ENCODE peak calls at places on chromosomes 12 and 14, in ten cellular contexts. One of them, this sample, is unnamed.

GRCh38 chr12:54933381-54933780 is 51.2 kb downstream of the TESPA1 start:
- DNase-seq in prostate gland: no peak
- DNase-seq in spleen: no peak
- DNase-seq in K562: no peak
- DNase-seq in upper lobe of left lung: no peak
- DNase-seq in stomach: no peak
- DNase-seq in GM12878: peak
- DNase-seq in endothelial cell of umbilical vein: no peak
- DNase-seq in HepG2: no peak
- DNase-seq in sigmoid colon: no peak
- DNase-seq in this sample: no peak

GRCh38 chr12:4438834-4439596 is 6.6 kb downstream of the FGF6 start:
- DNase-seq in spleen: no peak
- DNase-seq in stomach: no peak
- DNase-seq in prostate gland: peak
- DNase-seq in K562: no peak
- DNase-seq in endothelial cell of umbilical vein: no peak
- DNase-seq in upper lobe of left lung: no peak
- DNase-seq in sigmoid colon: no peak
- DNase-seq in GM12878: no peak
- DNase-seq in HepG2: no peak
- DNase-seq in this sample: no peak

GRCh38 chr12:123660328-123660727 is 10.6 kb upstream of the TCTN2 start:
- DNase-seq in spleen: no peak
- DNase-seq in endothelial cell of umbilical vein: no peak
- DNase-seq in GM12878: no peak
- DNase-seq in stomach: no peak
- DNase-seq in HepG2: no peak
- DNase-seq in upper lobe of left lung: no peak
- DNase-seq in sigmoid colon: no peak
- DNase-seq in prostate gland: no peak
- DNase-seq in K562: no peak
- DNase-seq in this sample: no peak

GRCh38 chr14:68144051-68144681 is 324.6 kb downstream of the RAD51B start:
- DNase-seq in prostate gland: peak
- DNase-seq in spleen: no peak
- DNase-seq in K562: no peak
- DNase-seq in HepG2: peak
- DNase-seq in stomach: no peak
- DNase-seq in GM12878: no peak
- DNase-seq in endothelial cell of umbilical vein: peak
- DNase-seq in sigmoid colon: peak
- DNase-seq in upper lobe of left lung: no peak
- DNase-seq in this sample: peak

GRCh38 chr12:114213055-114213561 is 192.8 kb downstream of the TBX5 start:
- DNase-seq in prostate gland: no peak
- DNase-seq in GM12878: no peak
- DNase-seq in K562: peak
- DNase-seq in endothelial cell of umbilical vein: no peak
- DNase-seq in sigmoid colon: no peak
- DNase-seq in HepG2: no peak
- DNase-seq in spleen: no peak
- DNase-seq in upper lobe of left lung: no peak
- DNase-seq in stomach: no peak
- DNase-seq in this sample: no peak

GRCh38 chr14:92565718-92566115 is 52.1 kb downstream of the RIN3 start:
- DNase-seq in prostate gland: no peak
- DNase-seq in stomach: no peak
- DNase-seq in HepG2: no peak
- DNase-seq in endothelial cell of umbilical vein: no peak
- DNase-seq in GM12878: no peak
- DNase-seq in sigmoid colon: no peak
- DNase-seq in K562: no peak
- DNase-seq in upper lobe of left lung: no peak
- DNase-seq in spleen: no peak
- DNase-seq in this sample: no peak

GRCh38 chr12:107884769-107885694 is 110.5 kb downstream of the ASCL4 start:
- DNase-seq in upper lobe of left lung: no peak
- DNase-seq in HepG2: peak
- DNase-seq in prostate gland: peak
- DNase-seq in stomach: peak
- DNase-seq in GM12878: no peak
- DNase-seq in K562: peak
- DNase-seq in endothelial cell of umbilical vein: peak
- DNase-seq in sigmoid colon: peak
- DNase-seq in spleen: no peak
- DNase-seq in this sample: peak

GRCh38 chr14:33956640-33957039 is 5.8 kb upstream of the EGLN3 start:
- DNase-seq in GM12878: peak
- DNase-seq in prostate gland: no peak
- DNase-seq in sigmoid colon: no peak
- DNase-seq in endothelial cell of umbilical vein: no peak
- DNase-seq in HepG2: no peak
- DNase-seq in stomach: no peak
- DNase-seq in K562: no peak
- DNase-seq in spleen: no peak
- DNase-seq in upper lobe of left lung: no peak
- DNase-seq in this sample: no peak

GRCh38 chr12:26830358-26830757 is 2.6 kb downstream of the ITPR2 start:
- DNase-seq in sigmoid colon: no peak
- DNase-seq in spleen: no peak
- DNase-seq in stomach: no peak
- DNase-seq in K562: no peak
- DNase-seq in GM12878: no peak
- DNase-seq in prostate gland: no peak
- DNase-seq in endothelial cell of umbilical vein: no peak
- DNase-seq in HepG2: no peak
- DNase-seq in upper lobe of left lung: no peak
- DNase-seq in this sample: no peak

GRCh38 chr12:26830783-26831601 is 2.0 kb downstream of the ITPR2 start:
- DNase-seq in spleen: no peak
- DNase-seq in K562: no peak
- DNase-seq in HepG2: no peak
- DNase-seq in stomach: no peak
- DNase-seq in GM12878: no peak
- DNase-seq in upper lobe of left lung: no peak
- DNase-seq in prostate gland: no peak
- DNase-seq in sigmoid colon: no peak
- DNase-seq in endothelial cell of umbilical vein: peak
- DNase-seq in this sample: no peak

GRCh38 chr12:26832817-26833691 is at the start of gene ITPR2:
- DNase-seq in spleen: peak
- DNase-seq in endothelial cell of umbilical vein: peak
- DNase-seq in sigmoid colon: peak
- DNase-seq in K562: peak
- DNase-seq in HepG2: peak
- DNase-seq in stomach: peak
- DNase-seq in prostate gland: peak
- DNase-seq in GM12878: peak
- DNase-seq in upper lobe of left lung: peak
- DNase-seq in this sample: peak

GRCh38 chr12:26833692-26834168 is 736 bp upstream of the ITPR2 start:
- DNase-seq in GM12878: no peak
- DNase-seq in endothelial cell of umbilical vein: peak
- DNase-seq in upper lobe of left lung: peak
- DNase-seq in HepG2: no peak
- DNase-seq in spleen: peak
- DNase-seq in K562: peak
- DNase-seq in prostate gland: peak
- DNase-seq in stomach: peak
- DNase-seq in sigmoid colon: peak
- DNase-seq in this sample: peak

GRCh38 chr12:26831959-26832816 is 806 bp downstream of the ITPR2 start:
- DNase-seq in endothelial cell of umbilical vein: peak
- DNase-seq in HepG2: peak
- DNase-seq in spleen: peak
- DNase-seq in K562: peak
- DNase-seq in upper lobe of left lung: peak
- DNase-seq in sigmoid colon: peak
- DNase-seq in prostate gland: peak
- DNase-seq in stomach: peak
- DNase-seq in GM12878: no peak
- DNase-seq in this sample: peak
- TF ChIP-seq CTCF in endothelial cell of umbilical vein: no peak
- TF ChIP-seq CTCF in HepG2: peak
- TF ChIP-seq CTCF in spleen: no peak
- TF ChIP-seq CTCF in K562: no peak
- TF ChIP-seq CTCF in upper lobe of left lung: no peak
- TF ChIP-seq CTCF in sigmoid colon: no peak
- TF ChIP-seq CTCF in prostate gland: peak
- TF ChIP-seq CTCF in stomach: no peak
- TF ChIP-seq CTCF in GM12878: no peak
- TF ChIP-seq CTCF in this sample: no peak

GRCh38 chr14:99231181-99231849 is 40.7 kb downstream of the BCL11B start:
- DNase-seq in HepG2: no peak
- DNase-seq in K562: no peak
- DNase-seq in stomach: no peak
- DNase-seq in endothelial cell of umbilical vein: no peak
- DNase-seq in sigmoid colon: no peak
- DNase-seq in spleen: peak
- DNase-seq in upper lobe of left lung: peak
- DNase-seq in GM12878: no peak
- DNase-seq in prostate gland: no peak
- DNase-seq in this sample: no peak

GRCh38 chr14:99232406-99233214 is 39.4 kb downstream of the BCL11B start:
- DNase-seq in endothelial cell of umbilical vein: no peak
- DNase-seq in stomach: no peak
- DNase-seq in prostate gland: no peak
- DNase-seq in K562: no peak
- DNase-seq in sigmoid colon: no peak
- DNase-seq in HepG2: no peak
- DNase-seq in spleen: peak
- DNase-seq in GM12878: no peak
- DNase-seq in upper lobe of left lung: no peak
- DNase-seq in this sample: no peak

GRCh38 chr14:99230271-99231141 is 41.5 kb downstream of the BCL11B start:
- DNase-seq in upper lobe of left lung: no peak
- DNase-seq in K562: peak
- DNase-seq in spleen: peak
- DNase-seq in GM12878: no peak
- DNase-seq in prostate gland: peak
- DNase-seq in sigmoid colon: no peak
- DNase-seq in endothelial cell of umbilical vein: no peak
- DNase-seq in stomach: no peak
- DNase-seq in HepG2: no peak
- DNase-seq in this sample: peak

GRCh38 chr14:99233222-99234035 is 38.6 kb downstream of the BCL11B start:
- DNase-seq in sigmoid colon: no peak
- DNase-seq in K562: no peak
- DNase-seq in GM12878: no peak
- DNase-seq in prostate gland: no peak
- DNase-seq in HepG2: no peak
- DNase-seq in spleen: peak
- DNase-seq in endothelial cell of umbilical vein: no peak
- DNase-seq in stomach: no peak
- DNase-seq in upper lobe of left lung: no peak
- DNase-seq in this sample: no peak

GRCh38 chr14:99231850-99232401 is 40.1 kb downstream of the BCL11B start:
- DNase-seq in prostate gland: no peak
- DNase-seq in upper lobe of left lung: peak
- DNase-seq in endothelial cell of umbilical vein: no peak
- DNase-seq in sigmoid colon: no peak
- DNase-seq in stomach: no peak
- DNase-seq in HepG2: no peak
- DNase-seq in GM12878: no peak
- DNase-seq in spleen: peak
- DNase-seq in K562: no peak
- DNase-seq in this sample: no peak
- TF ChIP-seq POLR2AphosphoS5 in prostate gland: no peak
- TF ChIP-seq POLR2AphosphoS5 in upper lobe of left lung: no peak
- TF ChIP-seq POLR2AphosphoS5 in endothelial cell of umbilical vein: no peak
- TF ChIP-seq POLR2AphosphoS5 in sigmoid colon: no peak
- TF ChIP-seq POLR2AphosphoS5 in stomach: no peak
- TF ChIP-seq POLR2AphosphoS5 in HepG2: no peak
- TF ChIP-seq POLR2AphosphoS5 in GM12878: no peak
- TF ChIP-seq POLR2AphosphoS5 in spleen: no peak
- TF ChIP-seq POLR2AphosphoS5 in K562: no peak
- TF ChIP-seq POLR2AphosphoS5 in this sample: no peak

DNA sequence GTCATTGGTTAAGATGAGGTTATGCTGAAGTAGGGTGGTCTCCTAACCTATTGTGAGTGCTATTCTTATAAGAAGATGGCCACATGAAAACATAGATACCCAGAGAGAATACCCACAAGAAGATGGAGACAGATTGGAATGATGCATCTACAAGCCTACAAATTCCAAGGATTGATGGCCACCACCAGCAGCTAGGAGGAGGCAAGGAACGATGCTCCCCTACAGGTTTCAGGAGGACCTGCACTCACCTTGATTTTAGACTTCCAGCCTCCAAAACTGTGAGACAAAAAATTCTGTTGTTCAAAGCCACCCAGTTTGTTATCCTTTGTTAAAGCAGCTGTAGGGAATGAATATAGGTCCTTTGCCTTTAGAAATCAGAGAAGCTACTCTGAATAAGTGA is 227.4 kb downstream of the NEDD1 start:
- DNase-seq in upper lobe of left lung: no peak
- DNase-seq in GM12878: no peak
- DNase-seq in HepG2: no peak
- DNase-seq in stomach: no peak
- DNase-seq in spleen: no peak
- DNase-seq in endothelial cell of umbilical vein: no peak
- DNase-seq in K562: no peak
- DNase-seq in prostate gland: no peak
- DNase-seq in sigmoid colon: no peak
- DNase-seq in this sample: no peak
- TF ChIP-seq POLR2A in upper lobe of left lung: no peak
- TF ChIP-seq POLR2A in GM12878: no peak
- TF ChIP-seq POLR2A in HepG2: no peak
- TF ChIP-seq POLR2A in stomach: no peak
- TF ChIP-seq POLR2A in spleen: no peak
- TF ChIP-seq POLR2A in endothelial cell of umbilical vein: no peak
- TF ChIP-seq POLR2A in K562: no peak
- TF ChIP-seq POLR2A in prostate gland: no peak
- TF ChIP-seq POLR2A in sigmoid colon: no peak
- TF ChIP-seq POLR2A in this sample: no peak

GRCh38 chr12:76341436-76342030 is 6.7 kb downstream of the BBS10 start:
- DNase-seq in sigmoid colon: no peak
- DNase-seq in GM12878: no peak
- DNase-seq in upper lobe of left lung: no peak
- DNase-seq in HepG2: no peak
- DNase-seq in prostate gland: no peak
- DNase-seq in spleen: no peak
- DNase-seq in stomach: no peak
- DNase-seq in endothelial cell of umbilical vein: peak
- DNase-seq in K562: no peak
- DNase-seq in this sample: no peak

GRCh38 chr12:76345569-76345968 is 2.6 kb downstream of the BBS10 start:
- DNase-seq in K562: no peak
- DNase-seq in sigmoid colon: no peak
- DNase-seq in endothelial cell of umbilical vein: no peak
- DNase-seq in spleen: no peak
- DNase-seq in GM12878: no peak
- DNase-seq in HepG2: no peak
- DNase-seq in stomach: no peak
- DNase-seq in prostate gland: no peak
- DNase-seq in upper lobe of left lung: no peak
- DNase-seq in this sample: no peak

GRCh38 chr12:76348079-76348901 is at the start of gene BBS10:
- DNase-seq in spleen: peak
- DNase-seq in prostate gland: peak
- DNase-seq in sigmoid colon: peak
- DNase-seq in endothelial cell of umbilical vein: peak
- DNase-seq in GM12878: peak
- DNase-seq in HepG2: peak
- DNase-seq in upper lobe of left lung: peak
- DNase-seq in K562: peak
- DNase-seq in stomach: peak
- DNase-seq in this sample: peak

GRCh38 chr12:76346236-76346635 is 2.0 kb downstream of the BBS10 start:
- DNase-seq in HepG2: no peak
- DNase-seq in stomach: no peak
- DNase-seq in GM12878: no peak
- DNase-seq in endothelial cell of umbilical vein: no peak
- DNase-seq in spleen: no peak
- DNase-seq in K562: no peak
- DNase-seq in prostate gland: no peak
- DNase-seq in upper lobe of left lung: no peak
- DNase-seq in sigmoid colon: no peak
- DNase-seq in this sample: no peak

GRCh38 chr12:76346798-76347420 is 1.3 kb downstream of the BBS10 start:
- DNase-seq in stomach: no peak
- DNase-seq in spleen: no peak
- DNase-seq in upper lobe of left lung: no peak
- DNase-seq in sigmoid colon: no peak
- DNase-seq in HepG2: peak
- DNase-seq in prostate gland: peak
- DNase-seq in GM12878: peak
- DNase-seq in endothelial cell of umbilical vein: peak
- DNase-seq in K562: peak
- DNase-seq in this sample: no peak
- TF ChIP-seq CTCF in stomach: no peak
- TF ChIP-seq CTCF in spleen: no peak
- TF ChIP-seq CTCF in upper lobe of left lung: peak
- TF ChIP-seq CTCF in sigmoid colon: no peak
- TF ChIP-seq CTCF in HepG2: peak
- TF ChIP-seq CTCF in prostate gland: peak
- TF ChIP-seq CTCF in GM12878: peak
- TF ChIP-seq CTCF in endothelial cell of umbilical vein: peak
- TF ChIP-seq CTCF in K562: peak
- TF ChIP-seq CTCF in this sample: no peak

This sample was measured in transverse colon.